ENCODE peak calls at places on chromosomes 13 and 19, in ten cellular contexts. V is posterior cingulate gyrus; Y is islet precursor cell; J is keratinocyte; Q is CD4-positive, alpha-beta T cell; T is Calu3; I is naive thymus-derived CD8-positive, alpha-beta T cell; N is T-cell; B is activated CD4-positive, alpha-beta T cell treated with anti-CD3 and anti-CD28 coated beads, Interleukin-2, amount 50 U/mL, for 24 hours; M is pulmonary artery endothelial cell. D is an unnamed sample.

GRCh38 chr13:96029002-96029401 is 24.2 kb downstream of the UGGT2 start:
- DNase-seq in V (no peak), Y (no peak), J (no peak), Q (no peak), T (no peak), I (no peak), N (no peak), B (no peak), M (no peak), D (no peak)

GRCh38 chr19:49217382-49217781 is 59.8 kb downstream of the TRPM4 start:
- DNase-seq in V (no peak), Y (no peak), J (no peak), Q (no peak), T (no peak), I (no peak), N (no peak), B (no peak), M (no peak), D (peak)

GRCh38 chr13:91978571-91978970 is 580.1 kb downstream of the GPC5 start:
- DNase-seq in V (no peak), Y (no peak), J (no peak), Q (no peak), T (no peak), I (no peak), N (no peak), B (no peak), M (no peak), D (no peak)

GRCh38 chr19:57949296-57949695 is 1.8 kb upstream of the ZNF256 start:
- DNase-seq in V (no peak), Y (no peak), J (no peak), Q (no peak), T (no peak), I (no peak), N (no peak), B (no peak), M (no peak), D (no peak)

GRCh38 chr19:53912653-53913052 is 3.6 kb downstream of the CACNG7 start:
- DNase-seq in V (no peak), Y (peak), J (no peak), Q (no peak), T (no peak), I (no peak), N (no peak), B (no peak), M (no peak), D (no peak)

GRCh38 chr13:45325806-45326205 is 15.2 kb downstream of the TPT1 start:
- DNase-seq in V (peak), Y (peak), J (no peak), Q (no peak), T (no peak), I (no peak), N (no peak), B (no peak), M (no peak), D (peak)

GRCh38 chr19:4536798-4537197 is 1.8 kb upstream of the PLIN5 start:
- DNase-seq in V (no peak), Y (no peak), J (no peak), Q (no peak), T (no peak), I (no peak), N (no peak), B (no peak), M (no peak), D (no peak)

GRCh38 chr19:38647966-38648788 is 728 bp downstream of the ACTN4 start:
- DNase-seq in V (no peak), Y (no peak), J (no peak), Q (no peak), T (no peak), I (no peak), N (no peak), B (no peak), M (no peak), D (no peak)

GRCh38 chr13:35630551-35631275 is 154.2 kb upstream of the MAB21L1 start:
- DNase-seq in V (no peak), Y (peak), J (no peak), Q (no peak), T (peak), I (no peak), N (no peak), B (no peak), M (no peak), D (peak)

GRCh38 chr19:23817519-23817918 is 58.8 kb upstream of the ZNF681 start:
- DNase-seq in V (peak), Y (no peak), J (no peak), Q (peak), T (no peak), I (peak), N (peak), B (peak), M (no peak), D (peak)

GRCh38 chr19:14940266-14940665 is 1.0 kb upstream of the OR7C2 start:
- DNase-seq in V (no peak), Y (no peak), J (no peak), Q (no peak), T (no peak), I (no peak), N (no peak), B (no peak), M (no peak), D (no peak)